ENCODE peak calls at places on chromosomes 7 and 10, in eight cellular contexts. B is H9, A is IMR-90, M is GM10248, S is fibroblast of lung, Z is cardiac fibroblast, Q is esophagus muscularis mucosa, L is AG09309. W is an unnamed sample.

GRCh38 chr10:123318516-123318915 is 164.3 kb downstream of the BUB3 start:
- DNase-seq in Q (no peak), M (no peak), L (no peak), A (no peak), S (no peak), Z (no peak), B (no peak), W (no peak)

GRCh38 chr7:128831994-128832879 is 2.0 kb downstream of the FLNC start:
- DNase-seq in A (peak), S (peak), B (peak), M (no peak), L (no peak), Q (no peak), Z (peak), W (no peak)

GRCh38 chr10:60572511-60573194 is 183.0 kb upstream of the ANK3 start:
- DNase-seq in M (no peak), L (peak), Q (no peak), Z (peak), A (peak), B (peak), S (peak), W (peak)

GRCh38 chr10:106941297-106942034 is 223.0 kb downstream of the SORCS1 start:
- DNase-seq in Q (no peak), S (no peak), B (no peak), L (no peak), Z (no peak), A (no peak), M (no peak), W (no peak)

GRCh38 chr7:100372694-100373093 is 593 bp upstream of the PILRA start:
- DNase-seq in S (no peak), A (no peak), Z (no peak), B (no peak), L (no peak), Q (no peak), M (no peak), W (no peak)

GRCh38 chr7:121157885-121158590 is 169.5 kb downstream of the CPED1 start:
- DNase-seq in M (no peak), L (no peak), B (no peak), S (no peak), Q (no peak), Z (no peak), A (no peak), W (no peak)

GRCh38 chr10:28253174-28253783 is 49.6 kb downstream of the MPP7 start:
- DNase-seq in Q (no peak), B (no peak), M (no peak), A (no peak), S (no peak), Z (no peak), L (peak), W (no peak)

GRCh38 chr7:26200113-26200443 is 468 bp downstream of the HNRNPA2B1 start:
- DNase-seq in Q (no peak), A (no peak), L (no peak), Z (peak), B (peak), S (no peak), M (peak), W (peak)

GRCh38 chr7:39650676-39651075 is 27.3 kb downstream of the RALA start:
- DNase-seq in A (peak), Q (no peak), B (no peak), L (peak), Z (peak), S (peak), M (no peak), W (no peak)

GRCh38 chr10:132838346-132838970 is 52.5 kb upstream of the NKX6-2 start:
- DNase-seq in Z (no peak), S (no peak), L (no peak), Q (no peak), A (no peak), B (peak), M (no peak), W (no peak)

GRCh38 chr10:113576853-113577252 is 24.0 kb downstream of the HABP2 start:
- DNase-seq in Z (peak), A (peak), Q (no peak), B (no peak), L (no peak), M (peak), S (peak), W (peak)

GRCh38 chr10:44391981-44392380 is 7.1 kb upstream of the CXCL12 start:
- DNase-seq in A (no peak), Z (no peak), L (no peak), S (no peak), Q (peak), B (no peak), M (no peak), W (no peak)

GRCh38 chr7:25857376-25858067 is 294.5 kb upstream of the NFE2L3 start:
- DNase-seq in S (peak), A (peak), Q (no peak), L (no peak), B (peak), M (no peak), Z (peak), W (peak)

GRCh38 chr7:66920256-66920655 is 769 bp upstream of the TMEM248 start:
- DNase-seq in A (no peak), S (no peak), Z (no peak), Q (no peak), L (no peak), B (no peak), M (no peak), W (no peak)

GRCh38 chr7:35729061-35729783 is 34.3 kb upstream of the HERPUD2 start:
- DNase-seq in A (no peak), Q (no peak), L (no peak), S (no peak), B (no peak), Z (no peak), M (peak), W (no peak)

GRCh38 chr10:25768167-25768566 is 165.9 kb upstream of the MYO3A start:
- DNase-seq in M (no peak), Z (no peak), Q (no peak), S (no peak), L (no peak), B (no peak), A (no peak), W (no peak)
- TF ChIP-seq CTCF in M (no peak), Z (no peak), Q (no peak), S (no peak), L (no peak), B (peak), A (no peak), W (peak)

GRCh38 chr7:149673006-149673405 is 100.4 kb downstream of the ZNF467 start:
- DNase-seq in M (no peak), Z (no peak), Q (no peak), B (no peak), L (no peak), S (no peak), A (no peak), W (no peak)

GRCh38 chr7:149670288-149670687 is 103.1 kb downstream of the ZNF467 start:
- DNase-seq in Q (no peak), A (peak), L (no peak), B (no peak), Z (peak), S (peak), M (no peak), W (no peak)

GRCh38 chr7:149666360-149666905 is 107.0 kb downstream of the ZNF467 start:
- DNase-seq in Q (no peak), A (no peak), B (no peak), S (no peak), Z (no peak), M (no peak), L (no peak), W (no peak)

GRCh38 chr7:149664666-149665065 is 108.7 kb downstream of the ZNF467 start:
- DNase-seq in Z (no peak), S (no peak), M (no peak), A (no peak), Q (no peak), L (no peak), B (no peak), W (no peak)

DNA sequence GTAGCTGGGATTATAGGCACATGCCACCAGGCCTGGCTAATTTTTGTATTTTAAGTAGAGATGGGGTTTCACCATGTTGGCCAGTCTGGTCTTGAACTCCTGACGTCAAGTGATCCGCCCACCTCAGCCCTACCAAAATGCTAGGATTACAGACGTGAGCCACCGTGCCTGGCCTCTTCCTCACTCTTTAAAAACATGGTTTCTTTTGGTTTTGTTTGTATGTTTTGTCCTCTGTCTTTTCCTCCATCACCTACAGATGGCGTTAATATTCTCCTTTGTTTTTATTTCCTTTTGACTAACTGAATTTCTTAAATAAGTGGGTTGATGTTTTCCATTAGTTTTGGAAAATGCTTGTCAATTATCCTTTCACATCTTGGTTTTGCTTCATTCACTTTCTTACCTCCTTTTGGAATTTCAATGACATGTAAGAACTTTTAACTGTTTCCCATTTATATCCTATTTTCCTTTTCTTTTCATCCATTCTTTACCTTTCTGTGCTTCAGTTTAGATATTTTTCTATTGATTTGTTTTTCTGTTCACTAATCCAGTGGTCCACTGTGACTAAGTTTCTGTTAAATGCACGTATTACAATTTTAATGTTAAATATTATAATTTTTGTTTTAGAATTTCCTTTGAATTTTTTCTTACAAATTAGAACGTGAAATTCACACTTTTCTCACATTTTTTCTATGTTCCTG is 104.1 kb downstream of the ZNF467 start:
- DNase-seq in Q (no peak), M (no peak), Z (peak), S (peak), B (no peak), L (no peak), A (peak), W (no peak)
- TF ChIP-seq CTCF in Q (peak), M (peak), Z (peak), S (peak), B (peak), L (peak), A (peak), W (peak)

GRCh38 chr7:115679976-115680375 is 350.6 kb downstream of the TFEC start:
- DNase-seq in S (peak), Q (no peak), A (peak), L (no peak), M (peak), B (peak), Z (peak), W (peak)
- TF ChIP-seq CTCF in S (peak), Q (peak), A (peak), L (peak), M (peak), B (peak), Z (peak), W (peak)

GRCh38 chr7:129832282-129832681 is 120.5 kb downstream of the UBE2H start:
- DNase-seq in A (no peak), L (no peak), M (no peak), Q (no peak), S (no peak), Z (no peak), B (no peak), W (no peak)
- TF ChIP-seq CTCF in A (no peak), L (no peak), M (no peak), Q (no peak), S (no peak), Z (no peak), B (no peak), W (no peak)

GRCh38 chr7:151033864-151034249 is 5.6 kb downstream of the ABCB8 start:
- DNase-seq in Q (no peak), Z (no peak), A (no peak), M (no peak), L (no peak), S (no peak), B (no peak), W (no peak)

GRCh38 chr7:151031011-151031410 is 2.8 kb downstream of the ABCB8 start:
- DNase-seq in Q (no peak), S (no peak), M (no peak), B (no peak), L (no peak), A (no peak), Z (no peak), W (no peak)

GRCh38 chr7:151035024-151035717 is 6.9 kb downstream of the ABCB8 start:
- DNase-seq in B (no peak), Q (no peak), A (no peak), S (no peak), Z (no peak), L (no peak), M (no peak), W (no peak)

GRCh38 chr7:151034312-151035023 is 6.2 kb downstream of the ABCB8 start:
- DNase-seq in M (no peak), Q (no peak), L (no peak), A (no peak), Z (no peak), S (no peak), B (no peak), W (no peak)

DNA sequence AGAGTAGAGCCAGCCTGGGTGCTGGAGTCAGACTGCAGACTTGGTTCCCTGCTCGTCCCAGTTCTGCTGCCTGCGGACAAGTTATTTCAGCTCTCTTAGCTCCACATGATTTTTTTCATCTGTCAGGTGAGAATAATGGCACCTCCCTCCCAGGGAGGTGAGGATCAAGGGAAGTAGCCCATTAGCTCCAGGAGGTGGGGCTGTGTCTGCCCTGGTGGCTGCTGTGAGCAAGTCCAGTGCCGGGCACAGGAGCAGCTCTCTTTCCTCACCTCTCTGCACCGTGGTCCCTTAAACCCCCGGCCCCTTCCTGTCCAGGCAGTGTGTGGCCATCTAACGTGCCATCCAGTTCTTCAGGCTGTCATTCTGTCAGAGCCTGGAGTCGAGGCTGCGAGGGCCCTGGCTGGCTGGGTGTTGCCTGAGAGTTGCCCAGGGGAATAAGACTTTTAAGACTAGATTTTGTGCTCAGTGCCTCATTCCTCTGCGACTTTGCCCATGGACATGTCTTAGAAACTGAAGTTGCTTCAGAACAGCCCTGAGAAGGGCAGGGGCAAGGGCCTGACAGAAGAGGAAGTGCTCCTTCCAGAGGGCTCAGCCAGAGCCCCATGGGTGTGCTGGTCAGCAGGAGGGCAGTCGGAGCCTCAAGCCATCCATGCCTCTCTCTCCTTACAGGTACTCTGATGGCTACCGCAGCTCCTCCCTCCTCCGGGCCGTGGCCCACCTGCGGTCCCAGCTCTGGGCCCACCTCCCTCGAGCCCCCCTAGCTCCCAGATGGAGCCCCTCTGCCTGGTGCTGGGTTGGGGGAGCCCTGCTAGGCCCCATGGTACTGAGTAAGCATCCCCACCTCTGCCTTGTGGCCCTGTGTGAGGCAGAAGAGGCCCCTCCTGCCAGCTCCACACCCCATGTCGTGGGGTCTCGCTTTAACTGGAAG is 5.0 kb downstream of the ABCB8 start:
- DNase-seq in M (no peak), B (no peak), Z (no peak), L (no peak), S (no peak), Q (no peak), A (no peak), W (no peak)
- TF ChIP-seq CTCF in M (no peak), B (peak), Z (no peak), L (no peak), S (no peak), Q (no peak), A (peak), W (no peak)

DNA sequence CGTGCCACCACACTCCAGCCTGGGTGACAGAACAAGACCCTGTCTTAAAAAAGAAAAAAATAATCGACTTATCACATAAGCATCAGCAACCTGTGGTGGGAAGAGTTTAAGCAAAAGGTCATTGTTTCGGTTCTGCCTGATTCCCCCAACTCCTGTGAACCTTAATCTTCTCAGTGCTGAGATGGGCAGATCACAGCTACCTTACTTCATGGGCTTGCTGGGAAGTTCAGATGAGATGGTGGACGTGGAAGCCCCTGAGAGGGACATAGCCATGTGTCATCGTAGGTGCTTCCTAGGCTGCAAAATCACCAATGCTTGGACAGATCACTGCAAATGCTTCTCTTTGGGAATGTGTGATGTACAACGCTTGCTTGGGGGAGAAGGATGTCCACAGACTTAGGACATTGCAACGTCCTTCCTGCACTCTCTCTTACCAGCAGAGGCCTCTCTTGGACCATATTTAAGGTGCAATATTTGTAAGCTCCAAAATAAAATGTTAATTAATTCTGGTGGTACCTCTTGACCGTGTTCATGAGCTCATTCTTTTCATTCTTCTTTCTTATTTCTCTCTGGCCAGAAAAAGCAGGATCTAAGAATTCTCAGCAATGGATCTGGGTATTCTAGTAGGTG is 8.6 kb downstream of the GJD4 start:
- DNase-seq in M (no peak), S (peak), Z (peak), A (peak), B (no peak), L (no peak), Q (no peak), W (no peak)
- TF ChIP-seq CTCF in M (no peak), S (peak), Z (peak), A (peak), B (peak), L (peak), Q (no peak), W (peak)

GRCh38 chr7:30813466-30813865 is 42.2 kb downstream of the MINDY4 start:
- DNase-seq in Z (no peak), M (no peak), Q (peak), S (no peak), A (no peak), B (no peak), L (no peak), W (no peak)

GRCh38 chr7:30812676-30813075 is 41.5 kb downstream of the MINDY4 start:
- DNase-seq in M (no peak), A (no peak), L (no peak), S (no peak), B (no peak), Z (no peak), Q (peak), W (no peak)

GRCh38 chr7:30815016-30815854 is 44.0 kb downstream of the MINDY4 start:
- DNase-seq in M (no peak), Z (peak), L (peak), S (peak), B (no peak), A (no peak), Q (peak), W (no peak)

GRCh38 chr7:30816291-30817059 is 45.3 kb downstream of the MINDY4 start:
- DNase-seq in M (no peak), S (no peak), B (no peak), Z (peak), A (no peak), L (no peak), Q (peak), W (no peak)

DNA sequence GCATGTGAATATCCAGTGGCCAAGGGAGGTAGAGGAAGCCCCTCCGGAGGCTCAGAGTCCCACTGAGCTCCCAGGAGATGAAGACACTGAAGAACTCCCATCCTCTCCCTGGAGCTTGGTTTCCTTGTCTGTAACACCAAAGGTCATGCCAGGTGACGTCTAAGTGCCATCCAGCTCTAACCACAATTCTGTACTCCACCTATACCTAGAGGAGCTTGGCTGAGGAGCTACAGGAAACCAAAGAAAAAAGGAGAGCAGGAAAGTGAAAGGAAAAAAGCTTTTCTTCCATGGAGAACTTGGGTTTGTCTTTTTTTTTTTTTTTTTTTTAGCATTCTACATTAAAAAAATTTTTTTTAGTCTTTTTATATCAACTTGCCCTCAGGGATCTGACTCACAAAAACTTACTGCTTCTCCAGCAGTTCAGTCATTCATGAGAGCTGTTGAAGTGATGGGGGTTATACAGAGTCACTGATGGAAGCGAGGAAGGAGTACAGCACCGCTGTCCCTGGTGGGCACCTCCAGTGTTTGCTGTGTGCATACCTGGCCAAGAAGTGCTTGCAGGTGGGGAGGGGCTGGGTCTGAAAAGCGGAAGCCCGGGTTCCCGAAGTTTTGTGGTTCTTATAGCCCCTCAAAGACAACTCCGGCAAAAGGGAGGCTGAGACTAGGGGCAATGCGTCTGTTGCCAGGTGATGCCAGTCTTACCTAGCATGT is 46.0 kb downstream of the MINDY4 start:
- DNase-seq in S (no peak), L (peak), A (peak), M (no peak), B (no peak), Q (peak), Z (peak), W (no peak)
- TF ChIP-seq CTCF in S (no peak), L (no peak), A (no peak), M (no peak), B (no peak), Q (no peak), Z (no peak), W (no peak)

W was measured in neural crest cell.